ENCODE peak calls at places on chromosomes 16 and 17, in four cellular contexts. L is tibial artery, M is gastrocnemius medialis, H is left lung. N is an unnamed sample.

GRCh38 chr16:1424028-1424427 is 3.5 kb upstream of the UQCC4 start:
- DNase-seq in L (no peak), M (no peak), H (no peak), N (no peak)

GRCh38 chr17:39979865-39980401 is 674 bp upstream of the PSMD3 start:
- DNase-seq in L (no peak), M (no peak), H (no peak), N (no peak)

GRCh38 chr17:76410328-76410965 is 26.0 kb downstream of the SPHK1 start:
- DNase-seq in L (peak; percentile 57), M (no peak), H (peak; percentile 42), N (no peak)

GRCh38 chr17:37607637-37608368 is 1.4 kb downstream of the SYNRG start:
- DNase-seq in L (no peak), M (no peak), H (no peak), N (no peak)

GRCh38 chr17:82675476-82676245 is 22.8 kb downstream of the RAB40B start:
- DNase-seq in L (no peak), M (no peak), H (no peak), N (no peak)

GRCh38 chr17:13162361-13162760 is 144.5 kb upstream of the ELAC2 start:
- DNase-seq in L (no peak), M (no peak), H (no peak), N (no peak)

GRCh38 chr17:83196973-83197880 is 117.8 kb downstream of the METRNL start:
- DNase-seq in L (peak; percentile 63), M (no peak), H (peak; percentile 43), N (no peak)

GRCh38 chr16:84418056-84418849 is 49.9 kb downstream of the ATP2C2 start:
- DNase-seq in L (no peak), M (no peak), H (no peak), N (no peak)

GRCh38 chr16:66596986-66597848 is 7.3 kb upstream of the CMTM3 start:
- DNase-seq in L (no peak), M (no peak), H (no peak), N (no peak)
- H3K4me1 ChIP-seq in L (no peaks in the 10 kb centered on the region), M (no peaks in the 10 kb centered on the region), H (no peaks in the 10 kb centered on the region), N (no peaks in the 10 kb centered on the region)

GRCh38 chr16:66660422-66661209 is 35.9 kb downstream of the CMTM4 start:
- DNase-seq in L (peak; percentile 84), M (peak; percentile 74), H (peak; percentile 83), N (peak; percentile 78)
- TF ChIP-seq CTCF in L (no peak), M (no peak), H (no peak), N (no peak)

GRCh38 chr17:43576563-43577229 is 30.6 kb upstream of the ETV4 start:
- DNase-seq in L (peak; percentile 73), M (peak; percentile 31), H (peak; percentile 83), N (peak; percentile 65)
- H3K4me1 ChIP-seq in L (peaks cover 17% of the 10 kb centered on the region), M (peaks cover 12% of the 10 kb centered on the region), H (peaks cover 7% of the 10 kb centered on the region), N (no peaks in the 10 kb centered on the region)

GRCh38 chr17:12020595-12021590 is at the start of gene MAP2K4:
- DNase-seq in L (peak; percentile 96), M (peak; percentile 87), H (peak; percentile 99), N (peak; percentile 88)
- TF ChIP-seq CTCF in L (no peak), M (peak; percentile 11), H (no peak), N (no peak)

DNA sequence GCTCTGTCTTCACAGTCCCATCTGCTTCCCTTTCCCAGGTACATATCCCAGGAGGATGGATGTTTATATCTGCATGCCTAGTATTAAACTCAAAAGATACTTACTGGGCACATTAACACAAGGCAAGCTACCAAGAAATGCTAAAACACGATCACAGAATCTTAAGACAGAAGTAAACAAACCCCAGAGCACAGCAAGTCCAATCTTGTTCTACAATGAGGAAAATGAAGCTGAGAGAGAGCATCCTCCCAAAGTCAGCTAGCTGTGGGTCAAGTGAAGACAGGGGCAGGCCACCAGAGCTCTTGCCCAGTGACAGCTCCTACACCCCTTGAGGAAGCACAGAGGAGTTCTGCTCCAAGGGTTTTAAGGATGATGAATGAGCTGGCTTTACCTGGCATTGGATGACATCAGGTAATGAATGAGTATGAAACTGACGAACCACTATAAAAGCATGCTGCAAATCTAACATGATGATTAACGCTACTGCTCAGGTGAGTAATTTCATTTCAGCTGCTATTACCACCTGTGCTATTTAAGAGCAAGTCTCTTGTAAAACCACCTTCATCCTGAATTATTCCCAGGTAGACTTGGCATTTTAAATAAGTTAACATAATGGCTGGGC is 20.3 kb downstream of the XPO6 start:
- DNase-seq in L (no peak), M (no peak), H (no peak), N (no peak)
- H3K4me1 ChIP-seq in L (peaks cover 23% of the 10 kb centered on the region), M (peaks cover 9% of the 10 kb centered on the region), H (peaks cover 11% of the 10 kb centered on the region), N (no peaks in the 10 kb centered on the region)

GRCh38 chr17:59362811-59363205 is 31.4 kb downstream of the YPEL2 start:
- DNase-seq in L (no peak), M (no peak), H (no peak), N (no peak)
- TF ChIP-seq CTCF in L (no peak), M (no peak), H (no peak), N (no peak)

N was measured in right atrium auricular region.